ENCODE peak calls at places on chromosomes 12 and 14, in six cellular contexts. One of them, this sample, is unnamed.

GRCh38 chr14:41062826-41063225 is 543.9 kb upstream of the LRFN5 start:
- DNase-seq in pancreas: no peak
- DNase-seq in CD8-positive, alpha-beta T cell: no peak
- DNase-seq in aorta: no peak
- DNase-seq in sigmoid colon: no peak
- DNase-seq in small intestine: no peak
- DNase-seq in this sample: no peak

GRCh38 chr14:65434216-65434850 is 21.8 kb downstream of the FUT8 start:
- DNase-seq in pancreas: no peak
- DNase-seq in CD8-positive, alpha-beta T cell: no peak
- DNase-seq in aorta: no peak
- DNase-seq in sigmoid colon: no peak
- DNase-seq in small intestine: no peak
- DNase-seq in this sample: no peak

GRCh38 chr12:124456652-124457152 is 110.7 kb downstream of the NCOR2 start:
- DNase-seq in pancreas: no peak
- DNase-seq in CD8-positive, alpha-beta T cell: peak; percentile 24
- DNase-seq in aorta: peak; percentile 77
- DNase-seq in sigmoid colon: peak; percentile 74
- DNase-seq in small intestine: peak; percentile 20
- DNase-seq in this sample: no peak

GRCh38 chr14:73248294-73248868 is 11.1 kb downstream of the PAPLN start:
- DNase-seq in pancreas: no peak
- DNase-seq in CD8-positive, alpha-beta T cell: no peak
- DNase-seq in aorta: peak; percentile 15
- DNase-seq in sigmoid colon: no peak
- DNase-seq in small intestine: no peak
- DNase-seq in this sample: no peak

GRCh38 chr12:89064780-89065179 is 287.5 kb downstream of the DUSP6 start:
- DNase-seq in pancreas: no peak
- DNase-seq in CD8-positive, alpha-beta T cell: no peak
- DNase-seq in aorta: no peak
- DNase-seq in sigmoid colon: no peak
- DNase-seq in small intestine: no peak
- DNase-seq in this sample: no peak

GRCh38 chr14:48325486-48325885 is 650.1 kb upstream of the MDGA2 start:
- DNase-seq in pancreas: no peak
- DNase-seq in CD8-positive, alpha-beta T cell: no peak
- DNase-seq in aorta: no peak
- DNase-seq in sigmoid colon: no peak
- DNase-seq in small intestine: no peak
- DNase-seq in this sample: no peak

GRCh38 chr12:108236366-108236765 is 102.7 kb downstream of the CMKLR1 start:
- DNase-seq in pancreas: no peak
- DNase-seq in CD8-positive, alpha-beta T cell: no peak
- DNase-seq in aorta: no peak
- DNase-seq in sigmoid colon: no peak
- DNase-seq in small intestine: no peak
- DNase-seq in this sample: no peak

GRCh38 chr14:68293404-68293803 is 473.8 kb downstream of the RAD51B start:
- DNase-seq in pancreas: no peak
- DNase-seq in CD8-positive, alpha-beta T cell: no peak
- DNase-seq in aorta: no peak
- DNase-seq in sigmoid colon: no peak
- DNase-seq in small intestine: no peak
- DNase-seq in this sample: no peak

GRCh38 chr14:102823546-102823945 is 46.3 kb downstream of the TRAF3 start:
- DNase-seq in pancreas: no peak
- DNase-seq in CD8-positive, alpha-beta T cell: no peak
- DNase-seq in aorta: no peak
- DNase-seq in sigmoid colon: no peak
- DNase-seq in small intestine: no peak
- DNase-seq in this sample: no peak

GRCh38 chr12:87094356-87094755 is 838.2 kb upstream of the MGAT4C start:
- DNase-seq in pancreas: no peak
- DNase-seq in CD8-positive, alpha-beta T cell: no peak
- DNase-seq in aorta: no peak
- DNase-seq in sigmoid colon: no peak
- DNase-seq in small intestine: no peak
- DNase-seq in this sample: no peak

GRCh38 chr14:61812347-61813100 is 50.3 kb downstream of the SNAPC1 start:
- DNase-seq in pancreas: peak; percentile 70
- DNase-seq in CD8-positive, alpha-beta T cell: no peak
- DNase-seq in aorta: peak; percentile 78
- DNase-seq in sigmoid colon: no peak
- DNase-seq in small intestine: no peak
- DNase-seq in this sample: no peak

GRCh38 chr12:132453361-132454133 is 36.4 kb upstream of the FBRSL1 start:
- DNase-seq in pancreas: no peak
- DNase-seq in CD8-positive, alpha-beta T cell: no peak
- DNase-seq in aorta: no peak
- DNase-seq in sigmoid colon: no peak
- DNase-seq in small intestine: no peak
- DNase-seq in this sample: no peak

GRCh38 chr12:13004368-13004767 is 4.3 kb upstream of the HEBP1 start:
- DNase-seq in pancreas: no peak
- DNase-seq in CD8-positive, alpha-beta T cell: no peak
- DNase-seq in aorta: no peak
- DNase-seq in sigmoid colon: no peak
- DNase-seq in small intestine: no peak
- DNase-seq in this sample: no peak

GRCh38 chr12:52074656-52075408 is 4.7 kb upstream of the SMIM41 start:
- DNase-seq in pancreas: no peak
- DNase-seq in CD8-positive, alpha-beta T cell: no peak
- DNase-seq in aorta: peak; percentile 50
- DNase-seq in sigmoid colon: no peak
- DNase-seq in small intestine: no peak
- DNase-seq in this sample: no peak
- H3K27ac ChIP-seq in pancreas: no peak overlapping the region
- H3K27ac ChIP-seq in CD8-positive, alpha-beta T cell: no peak overlapping the region
- H3K27ac ChIP-seq in aorta: no peak overlapping the region
- H3K27ac ChIP-seq in sigmoid colon: no peak overlapping the region
- H3K27ac ChIP-seq in small intestine: no peak overlapping the region
- H3K27ac ChIP-seq in this sample: no peak overlapping the region

DNA sequence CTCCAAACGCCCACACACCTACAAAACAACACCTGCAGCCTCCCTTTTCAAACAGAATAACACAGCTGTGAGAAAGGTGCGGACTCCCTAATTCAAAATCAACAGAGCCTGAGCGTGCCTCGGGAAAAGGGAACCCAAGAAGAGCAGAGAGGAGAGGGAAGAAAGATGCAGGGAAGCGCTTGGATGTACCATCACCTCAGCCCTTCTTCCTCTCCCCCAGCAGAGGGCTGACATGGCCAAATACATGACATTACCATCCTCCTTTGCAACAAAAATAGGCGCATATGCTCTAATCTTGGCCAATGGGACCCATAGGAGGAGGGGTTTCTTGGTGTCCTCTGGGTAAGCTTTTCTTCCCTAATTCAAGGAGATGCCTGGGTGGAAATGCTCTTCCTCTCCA is 78.0 kb downstream of the CPSF2 start:
- DNase-seq in pancreas: no peak
- DNase-seq in CD8-positive, alpha-beta T cell: no peak
- DNase-seq in aorta: no peak
- DNase-seq in sigmoid colon: no peak
- DNase-seq in small intestine: no peak
- DNase-seq in this sample: no peak
- H3K4me3 ChIP-seq in pancreas: no peak overlapping the region
- H3K4me3 ChIP-seq in CD8-positive, alpha-beta T cell: no peak overlapping the region
- H3K4me3 ChIP-seq in aorta: no peak overlapping the region
- H3K4me3 ChIP-seq in sigmoid colon: no peak overlapping the region
- H3K4me3 ChIP-seq in small intestine: no peak overlapping the region
- H3K4me3 ChIP-seq in this sample: no peak overlapping the region

DNA sequence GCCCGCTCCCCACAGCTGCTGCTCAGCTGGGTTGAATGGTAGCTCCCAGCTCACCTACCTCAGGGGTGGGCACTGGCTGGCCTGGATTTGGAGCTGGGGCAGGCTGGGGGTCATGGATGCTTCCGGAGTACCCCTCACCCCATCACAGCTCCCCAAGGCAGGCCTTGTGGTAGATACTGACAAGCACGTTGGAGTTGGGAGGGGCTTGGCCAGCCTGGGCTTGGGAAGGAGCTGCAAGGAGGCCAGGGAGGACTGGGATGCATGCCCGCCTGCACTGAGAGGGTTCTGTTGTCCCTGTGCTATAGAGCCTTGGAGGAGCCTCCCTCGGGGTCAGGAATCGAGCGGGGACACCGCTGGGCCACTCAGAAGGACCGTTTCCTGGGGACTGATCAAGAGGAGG is 14.2 kb downstream of the TMEM63C start:
- DNase-seq in pancreas: no peak
- DNase-seq in CD8-positive, alpha-beta T cell: no peak
- DNase-seq in aorta: no peak
- DNase-seq in sigmoid colon: peak; percentile 54
- DNase-seq in small intestine: no peak
- DNase-seq in this sample: no peak
- H3K27me3 ChIP-seq in pancreas: no peaks in the 10 kb centered on the region
- H3K27me3 ChIP-seq in CD8-positive, alpha-beta T cell: no peaks in the 10 kb centered on the region
- H3K27me3 ChIP-seq in aorta: no peaks in the 10 kb centered on the region
- H3K27me3 ChIP-seq in sigmoid colon: peaks cover 6% of the 10 kb centered on the region
- H3K27me3 ChIP-seq in small intestine: no peaks in the 10 kb centered on the region
- H3K27me3 ChIP-seq in this sample: no peaks in the 10 kb centered on the region

DNA sequence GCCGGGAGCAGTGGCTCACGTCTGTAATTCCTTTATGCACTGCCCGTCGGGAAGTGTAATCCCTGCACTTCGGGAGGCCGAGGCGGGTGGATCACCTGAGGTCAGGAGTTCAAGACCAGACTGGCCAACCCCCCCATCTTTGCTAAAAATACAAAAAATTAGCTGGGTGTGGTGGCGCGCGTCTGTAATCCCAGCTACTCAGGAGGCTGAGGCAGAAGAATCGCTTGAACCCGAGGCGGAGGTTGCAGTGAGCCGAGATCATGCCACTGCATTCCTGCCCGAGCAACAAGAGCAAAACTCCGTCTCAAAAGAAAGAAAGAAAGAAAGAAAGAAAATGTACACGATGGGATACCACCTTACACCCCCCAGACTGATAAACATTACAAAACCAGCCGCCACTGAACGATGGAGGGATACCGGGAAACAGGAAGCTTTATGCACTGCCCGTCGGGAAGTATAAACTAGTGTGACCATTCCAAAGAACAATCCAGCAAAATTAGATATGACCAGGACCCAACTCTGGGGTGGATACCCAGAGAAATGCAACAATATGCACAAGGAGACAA is 1.1 kb downstream of the ABCD4 start:
- DNase-seq in pancreas: no peak
- DNase-seq in CD8-positive, alpha-beta T cell: no peak
- DNase-seq in aorta: peak; percentile 55
- DNase-seq in sigmoid colon: no peak
- DNase-seq in small intestine: peak; percentile 41
- DNase-seq in this sample: no peak
- H3K27ac ChIP-seq in pancreas: no peak overlapping the region
- H3K27ac ChIP-seq in CD8-positive, alpha-beta T cell: no peak overlapping the region
- H3K27ac ChIP-seq in aorta: no peak overlapping the region
- H3K27ac ChIP-seq in sigmoid colon: peak overlapping the region; percentile 86
- H3K27ac ChIP-seq in small intestine: no peak overlapping the region
- H3K27ac ChIP-seq in this sample: peak overlapping the region; percentile 89

GRCh38 chr12:92854344-92854743 is 74.8 kb downstream of the EEA1 start:
- DNase-seq in pancreas: no peak
- DNase-seq in CD8-positive, alpha-beta T cell: no peak
- DNase-seq in aorta: no peak
- DNase-seq in sigmoid colon: no peak
- DNase-seq in small intestine: no peak
- DNase-seq in this sample: no peak
- H3K4me3 ChIP-seq in pancreas: no peak overlapping the region
- H3K4me3 ChIP-seq in CD8-positive, alpha-beta T cell: no peak overlapping the region
- H3K4me3 ChIP-seq in aorta: no peak overlapping the region
- H3K4me3 ChIP-seq in sigmoid colon: no peak overlapping the region
- H3K4me3 ChIP-seq in small intestine: no peak overlapping the region
- H3K4me3 ChIP-seq in this sample: no peak overlapping the region

GRCh38 chr12:19131020-19131431 is 1.5 kb downstream of the PLEKHA5 start:
- DNase-seq in pancreas: no peak
- DNase-seq in CD8-positive, alpha-beta T cell: no peak
- DNase-seq in aorta: no peak
- DNase-seq in sigmoid colon: no peak
- DNase-seq in small intestine: peak; percentile 37
- DNase-seq in this sample: no peak
- H3K27me3 ChIP-seq in pancreas: no peaks in the 10 kb centered on the region
- H3K27me3 ChIP-seq in CD8-positive, alpha-beta T cell: no peaks in the 10 kb centered on the region
- H3K27me3 ChIP-seq in aorta: no peaks in the 10 kb centered on the region
- H3K27me3 ChIP-seq in sigmoid colon: no peaks in the 10 kb centered on the region
- H3K27me3 ChIP-seq in small intestine: no peaks in the 10 kb centered on the region
- H3K27me3 ChIP-seq in this sample: no peaks in the 10 kb centered on the region

GRCh38 chr12:1794440-1795090 is 25.8 kb upstream of the LRTM2 start:
- DNase-seq in pancreas: no peak
- DNase-seq in CD8-positive, alpha-beta T cell: no peak
- DNase-seq in aorta: peak; percentile 40
- DNase-seq in sigmoid colon: no peak
- DNase-seq in small intestine: no peak
- DNase-seq in this sample: peak; percentile 39

GRCh38 chr12:1796515-1797010 is 23.8 kb upstream of the LRTM2 start:
- DNase-seq in pancreas: peak; percentile 71
- DNase-seq in CD8-positive, alpha-beta T cell: peak; percentile 43
- DNase-seq in aorta: peak; percentile 82
- DNase-seq in sigmoid colon: no peak
- DNase-seq in small intestine: no peak
- DNase-seq in this sample: peak; percentile 57

GRCh38 chr12:1795221-1795784 is 25.1 kb upstream of the LRTM2 start:
- DNase-seq in pancreas: no peak
- DNase-seq in CD8-positive, alpha-beta T cell: no peak
- DNase-seq in aorta: peak; percentile 76
- DNase-seq in sigmoid colon: no peak
- DNase-seq in small intestine: no peak
- DNase-seq in this sample: no peak

GRCh38 chr12:1797011-1797901 is 23.1 kb upstream of the LRTM2 start:
- DNase-seq in pancreas: peak; percentile 75
- DNase-seq in CD8-positive, alpha-beta T cell: peak; percentile 34
- DNase-seq in aorta: peak; percentile 88
- DNase-seq in sigmoid colon: peak; percentile 82
- DNase-seq in small intestine: peak; percentile 60
- DNase-seq in this sample: peak; percentile 65

DNA sequence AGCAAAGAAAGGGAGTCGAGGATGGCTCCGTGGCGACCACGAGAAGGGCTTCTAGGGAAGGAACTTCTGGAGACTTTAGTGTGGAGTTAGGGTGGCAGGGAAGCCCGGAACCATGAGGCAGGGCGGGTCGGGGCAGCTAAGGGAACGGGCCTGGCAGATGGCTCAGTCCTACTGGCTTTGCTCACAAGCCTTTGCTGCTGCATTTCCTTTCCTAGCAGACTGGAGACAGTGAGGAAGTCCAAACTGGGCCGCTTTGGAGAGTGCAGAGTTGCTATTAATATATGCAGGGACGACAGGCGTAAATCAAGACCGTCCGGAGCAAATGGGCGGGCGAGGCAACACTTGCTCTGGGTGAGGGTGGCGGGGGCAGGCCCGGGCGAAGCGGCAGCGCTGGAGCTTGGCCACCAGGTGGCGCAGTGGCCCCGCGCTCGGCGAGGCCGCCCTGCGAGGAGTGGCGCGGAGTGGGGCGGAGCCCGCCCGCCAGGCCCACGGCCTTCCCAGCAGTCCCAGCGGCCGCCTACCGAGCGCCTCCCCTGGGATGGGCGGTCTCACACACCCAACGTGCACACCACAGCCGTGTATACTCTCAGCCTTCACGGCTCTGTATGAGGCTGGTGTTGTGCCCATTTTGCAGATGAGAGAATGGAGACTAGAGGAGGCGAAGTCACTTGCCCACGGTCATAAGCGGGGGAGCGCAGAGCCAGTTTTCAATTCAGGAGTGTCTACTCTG is 24.4 kb upstream of the LRTM2 start:
- DNase-seq in pancreas: peak; percentile 99
- DNase-seq in CD8-positive, alpha-beta T cell: peak; percentile 91
- DNase-seq in aorta: peak; percentile 98
- DNase-seq in sigmoid colon: peak; percentile 96
- DNase-seq in small intestine: peak; percentile 93
- DNase-seq in this sample: peak; percentile 93
- H3K27ac ChIP-seq in pancreas: peak overlapping the region; percentile 66
- H3K27ac ChIP-seq in CD8-positive, alpha-beta T cell: peak overlapping the region; percentile 54
- H3K27ac ChIP-seq in aorta: no peak overlapping the region
- H3K27ac ChIP-seq in sigmoid colon: peak overlapping the region; percentile 78
- H3K27ac ChIP-seq in small intestine: peak overlapping the region; percentile 92
- H3K27ac ChIP-seq in this sample: peak overlapping the region; percentile 84